ENCODE peak calls at places on chromosomes 5 and 9, in five cellular contexts. F is foreskin fibroblast, M is uterus, S is astrocyte of the spinal cord, P is left ventricle myocardium inferior. E is an unnamed sample.

GRCh38 chr5:71528206-71528605 is 58.9 kb upstream of the MCCC2 start:
- DNase-seq in F (peak), M (no peak), S (peak), P (no peak), E (peak)

GRCh38 chr5:51806677-51807076 is 423.4 kb downstream of the ISL1 start:
- DNase-seq in F (peak), M (no peak), S (no peak), P (no peak), E (no peak)

GRCh38 chr5:88883566-88884434 is 816 bp upstream of the MEF2C start:
- DNase-seq in F (peak), M (peak), S (peak), P (peak), E (peak)

GRCh38 chr9:133538851-133539250 is 4.3 kb downstream of the ADAMTSL2 start:
- DNase-seq in F (no peak), M (no peak), S (no peak), P (no peak), E (no peak)

GRCh38 chr9:133874061-133874638 is 118.0 kb downstream of the VAV2 start:
- DNase-seq in F (peak), M (no peak), S (peak), P (no peak), E (peak)

GRCh38 chr5:53194086-53194485 is 84.5 kb upstream of the MOCS2 start:
- DNase-seq in F (peak), M (no peak), S (no peak), P (no peak), E (peak)

GRCh38 chr9:20442461-20443319 is 179.6 kb downstream of the MLLT3 start:
- DNase-seq in F (no peak), M (no peak), S (peak), P (no peak), E (no peak)

GRCh38 chr9:104895572-104895971 is 32.4 kb downstream of the ABCA1 start:
- DNase-seq in F (peak), M (no peak), S (peak), P (no peak), E (peak)

GRCh38 chr9:89436963-89437625 is 60.8 kb downstream of the SEMA4D start:
- DNase-seq in F (no peak), M (no peak), S (no peak), P (no peak), E (no peak)

GRCh38 chr9:29556317-29556716 is 1983.0 kb upstream of the C9orf72 start:
- DNase-seq in F (peak), M (peak), S (peak), P (no peak), E (peak)

GRCh38 chr5:66516535-66516934 is 79.7 kb upstream of the MAST4 start:
- DNase-seq in F (no peak), M (no peak), S (no peak), P (no peak), E (no peak)

GRCh38 chr9:74496819-74497749 is at the start of gene RORB:
- DNase-seq in F (peak), M (peak), S (peak), P (peak), E (peak)

GRCh38 chr5:72749362-72749997 is 67.0 kb upstream of the TNPO1 start:
- DNase-seq in F (no peak), M (no peak), S (no peak), P (no peak), E (no peak)

GRCh38 chr9:100598641-100599145 is 20.8 kb downstream of the CAVIN4 start:
- DNase-seq in F (peak), M (peak), S (peak), P (peak), E (peak)

GRCh38 chr5:148949871-148950863 is 112.7 kb downstream of the SH3TC2 start:
- DNase-seq in F (peak), M (no peak), S (peak), P (peak), E (peak)

GRCh38 chr5:10648806-10649517 is 85.1 kb downstream of the ANKRD33B start:
- DNase-seq in F (no peak), M (no peak), S (no peak), P (no peak), E (no peak)

DNA sequence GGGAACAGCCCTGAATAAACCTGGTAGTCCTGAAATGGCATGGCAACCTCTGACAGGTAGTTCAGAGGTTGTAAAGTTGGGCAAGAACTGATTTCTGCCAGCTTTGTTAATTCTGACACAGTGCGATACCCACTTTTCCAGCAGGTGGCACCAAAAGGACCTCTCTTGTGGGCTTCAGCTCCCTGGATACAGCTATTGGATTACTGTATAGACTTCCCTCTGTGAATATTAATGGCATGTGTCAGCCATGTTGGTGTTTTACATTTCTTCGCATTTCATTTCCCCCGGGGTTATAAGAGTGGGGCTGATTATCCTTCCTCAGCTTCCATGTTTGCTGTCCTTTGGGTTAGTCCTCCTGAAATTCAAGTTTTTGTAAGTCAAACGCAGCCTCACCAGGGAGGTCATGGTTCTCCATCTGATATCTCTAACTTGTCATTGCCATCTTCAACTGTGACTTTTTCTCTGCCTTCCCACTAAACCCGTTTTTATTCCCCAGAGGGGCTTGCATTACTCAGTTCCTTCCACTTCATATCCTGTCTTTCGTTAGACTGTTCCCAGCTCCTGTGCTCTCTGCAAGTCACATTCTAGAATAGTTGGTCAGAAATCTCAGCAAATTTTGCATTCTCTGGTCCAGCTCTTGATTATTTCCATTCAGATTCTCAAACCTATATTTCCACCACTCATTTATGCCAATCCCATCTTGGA is 135.6 kb downstream of the LIFR start:
- DNase-seq in F (peak), M (peak), S (peak), P (peak), E (peak)
- H3K4me3 ChIP-seq in F (no peak), M (no peak), S (no peak), P (no peak), E (no peak)

GRCh38 chr5:103256178-103256577 is 2.4 kb upstream of the MACIR start:
- DNase-seq in F (no peak), M (no peak), S (no peak), P (no peak), E (no peak)
- TF ChIP-seq CTCF in F (peak), M (no peak), S (peak), P (peak), E (no peak)

GRCh38 chr9:136714096-136714875 is 1.9 kb downstream of the DIPK1B start:
- DNase-seq in F (no peak), M (no peak), S (no peak), P (peak), E (no peak)

GRCh38 chr9:136711751-136712689 is at the start of gene DIPK1B:
- DNase-seq in F (no peak), M (no peak), S (no peak), P (no peak), E (no peak)

GRCh38 chr9:136714876-136715239 is 2.5 kb downstream of the DIPK1B start:
- DNase-seq in F (no peak), M (no peak), S (no peak), P (no peak), E (no peak)

GRCh38 chr9:136713555-136713949 is 1.2 kb downstream of the DIPK1B start:
- DNase-seq in F (no peak), M (no peak), S (no peak), P (no peak), E (no peak)

GRCh38 chr9:136712690-136713554 is 550 bp downstream of the DIPK1B start:
- DNase-seq in F (no peak), M (no peak), S (no peak), P (no peak), E (no peak)
- H3K4me3 ChIP-seq in F (no peak), M (peak), S (peak), P (peak), E (no peak)

GRCh38 chr9:26856413-26857032 is 36.1 kb downstream of the CAAP1 start:
- DNase-seq in F (peak), M (no peak), S (peak), P (no peak), E (peak)
- TF ChIP-seq CTCF in F (peak), M (peak), S (peak), P (peak), E (peak)

GRCh38 chr5:132828846-132829494 is 1.5 kb downstream of the SHROOM1 start:
- DNase-seq in F (no peak), M (peak), S (no peak), P (no peak), E (no peak)
- H3K4me3 ChIP-seq in F (peak), M (peak), S (no peak), P (peak), E (peak)

GRCh38 chr9:117936185-117936758 is 232.1 kb downstream of the TLR4 start:
- DNase-seq in F (no peak), M (no peak), S (no peak), P (no peak), E (no peak)
- TF ChIP-seq CTCF in F (no peak), M (no peak), S (no peak), P (no peak), E (no peak)

DNA sequence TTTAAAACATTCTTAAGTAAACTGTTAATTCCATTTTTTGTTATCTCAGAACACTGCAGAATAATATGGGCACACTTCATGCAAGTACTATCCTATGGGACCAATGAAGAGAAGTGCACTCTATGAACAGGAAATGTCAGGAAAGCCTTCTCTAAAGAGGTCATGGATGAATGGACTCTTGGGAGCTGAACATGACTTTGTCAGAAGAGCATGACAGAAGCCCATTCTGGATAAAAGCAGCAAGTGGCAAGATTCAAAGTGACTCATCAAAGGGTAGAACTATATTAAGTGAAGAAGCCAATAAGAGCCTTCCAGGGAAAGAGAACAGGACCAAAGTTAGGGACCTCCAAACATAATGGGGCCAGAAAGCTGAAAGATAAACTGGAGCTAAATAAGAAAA is 94.0 kb downstream of the RAPGEF6 start:
- DNase-seq in F (no peak), M (no peak), S (no peak), P (no peak), E (peak)
- H3K4me3 ChIP-seq in F (no peak), M (no peak), S (no peak), P (no peak), E (no peak)

E was measured in fibroblast of mammary gland.